ENCODE peak calls at places on chromosomes 11 and 22, in ten cellular contexts. One of them, this sample, is unnamed.

GRCh38 chr11:111049131-111049530 is 196.4 kb upstream of the POU2AF2 start:
- DNase-seq in stimulated activated CD4-positive, alpha-beta T cell treated with anti-CD3 and anti-CD28 coated beads, Interleukin-2, amount 100 ng/mL, for 48 hours: no peak
- DNase-seq in RWPE2: no peak
- DNase-seq in CD4-positive, alpha-beta memory T cell: no peak
- DNase-seq in omental fat pad: no peak
- DNase-seq in iPS-NIHi11: no peak
- DNase-seq in colonic mucosa: no peak
- DNase-seq in H1: no peak
- DNase-seq in activated CD4-positive, alpha-beta T cell treated with anti-CD3 and anti-CD28 coated beads, Interleukin-2, amount 50 U/mL, for 1 hour: no peak
- DNase-seq in GM23248: no peak
- DNase-seq in this sample: no peak

GRCh38 chr11:47179655-47179991 is 2.9 kb upstream of the ARFGAP2 start:
- DNase-seq in stimulated activated CD4-positive, alpha-beta T cell treated with anti-CD3 and anti-CD28 coated beads, Interleukin-2, amount 100 ng/mL, for 48 hours: no peak
- DNase-seq in RWPE2: no peak
- DNase-seq in CD4-positive, alpha-beta memory T cell: peak; percentile 21
- DNase-seq in omental fat pad: no peak
- DNase-seq in iPS-NIHi11: peak; percentile 51
- DNase-seq in colonic mucosa: no peak
- DNase-seq in H1: peak; percentile 65
- DNase-seq in activated CD4-positive, alpha-beta T cell treated with anti-CD3 and anti-CD28 coated beads, Interleukin-2, amount 50 U/mL, for 1 hour: peak; percentile 35
- DNase-seq in GM23248: peak; percentile 66
- DNase-seq in this sample: peak; percentile 64

GRCh38 chr11:129804012-129804411 is 11.6 kb upstream of the TMEM45B start:
- DNase-seq in stimulated activated CD4-positive, alpha-beta T cell treated with anti-CD3 and anti-CD28 coated beads, Interleukin-2, amount 100 ng/mL, for 48 hours: no peak
- DNase-seq in RWPE2: no peak
- DNase-seq in CD4-positive, alpha-beta memory T cell: peak; percentile 51
- DNase-seq in omental fat pad: no peak
- DNase-seq in iPS-NIHi11: no peak
- DNase-seq in colonic mucosa: no peak
- DNase-seq in H1: no peak
- DNase-seq in activated CD4-positive, alpha-beta T cell treated with anti-CD3 and anti-CD28 coated beads, Interleukin-2, amount 50 U/mL, for 1 hour: peak; percentile 17
- DNase-seq in GM23248: no peak
- DNase-seq in this sample: no peak

GRCh38 chr11:33083918-33084317 is 44.5 kb downstream of the TCP11L1 start:
- DNase-seq in stimulated activated CD4-positive, alpha-beta T cell treated with anti-CD3 and anti-CD28 coated beads, Interleukin-2, amount 100 ng/mL, for 48 hours: no peak
- DNase-seq in RWPE2: no peak
- DNase-seq in CD4-positive, alpha-beta memory T cell: no peak
- DNase-seq in omental fat pad: no peak
- DNase-seq in iPS-NIHi11: no peak
- DNase-seq in colonic mucosa: no peak
- DNase-seq in H1: no peak
- DNase-seq in activated CD4-positive, alpha-beta T cell treated with anti-CD3 and anti-CD28 coated beads, Interleukin-2, amount 50 U/mL, for 1 hour: no peak
- DNase-seq in GM23248: no peak
- DNase-seq in this sample: no peak

GRCh38 chr11:129141748-129142475 is 50.2 kb downstream of the ARHGAP32 start:
- DNase-seq in stimulated activated CD4-positive, alpha-beta T cell treated with anti-CD3 and anti-CD28 coated beads, Interleukin-2, amount 100 ng/mL, for 48 hours: no peak
- DNase-seq in RWPE2: no peak
- DNase-seq in CD4-positive, alpha-beta memory T cell: no peak
- DNase-seq in omental fat pad: no peak
- DNase-seq in iPS-NIHi11: no peak
- DNase-seq in colonic mucosa: no peak
- DNase-seq in H1: no peak
- DNase-seq in activated CD4-positive, alpha-beta T cell treated with anti-CD3 and anti-CD28 coated beads, Interleukin-2, amount 50 U/mL, for 1 hour: no peak
- DNase-seq in GM23248: peak; percentile 33
- DNase-seq in this sample: no peak

GRCh38 chr22:37197451-37198289 is 9.6 kb upstream of the C1QTNF6 start:
- DNase-seq in stimulated activated CD4-positive, alpha-beta T cell treated with anti-CD3 and anti-CD28 coated beads, Interleukin-2, amount 100 ng/mL, for 48 hours: no peak
- DNase-seq in RWPE2: peak; percentile 94
- DNase-seq in CD4-positive, alpha-beta memory T cell: no peak
- DNase-seq in omental fat pad: peak; percentile 40
- DNase-seq in iPS-NIHi11: no peak
- DNase-seq in colonic mucosa: peak; percentile 70
- DNase-seq in H1: no peak
- DNase-seq in activated CD4-positive, alpha-beta T cell treated with anti-CD3 and anti-CD28 coated beads, Interleukin-2, amount 50 U/mL, for 1 hour: no peak
- DNase-seq in GM23248: peak; percentile 89
- DNase-seq in this sample: peak; percentile 91

GRCh38 chr11:63906585-63906984 is 10.4 kb downstream of the RCOR2 start:
- DNase-seq in stimulated activated CD4-positive, alpha-beta T cell treated with anti-CD3 and anti-CD28 coated beads, Interleukin-2, amount 100 ng/mL, for 48 hours: peak; percentile 43
- DNase-seq in RWPE2: no peak
- DNase-seq in CD4-positive, alpha-beta memory T cell: peak; percentile 49
- DNase-seq in omental fat pad: no peak
- DNase-seq in iPS-NIHi11: peak; percentile 73
- DNase-seq in colonic mucosa: no peak
- DNase-seq in H1: peak; percentile 69
- DNase-seq in activated CD4-positive, alpha-beta T cell treated with anti-CD3 and anti-CD28 coated beads, Interleukin-2, amount 50 U/mL, for 1 hour: peak; percentile 64
- DNase-seq in GM23248: peak; percentile 46
- DNase-seq in this sample: peak; percentile 36

GRCh38 chr22:38266120-38266519 is 6.7 kb downstream of the TMEM184B start:
- DNase-seq in stimulated activated CD4-positive, alpha-beta T cell treated with anti-CD3 and anti-CD28 coated beads, Interleukin-2, amount 100 ng/mL, for 48 hours: no peak
- DNase-seq in RWPE2: no peak
- DNase-seq in CD4-positive, alpha-beta memory T cell: no peak
- DNase-seq in omental fat pad: no peak
- DNase-seq in iPS-NIHi11: no peak
- DNase-seq in colonic mucosa: no peak
- DNase-seq in H1: no peak
- DNase-seq in activated CD4-positive, alpha-beta T cell treated with anti-CD3 and anti-CD28 coated beads, Interleukin-2, amount 50 U/mL, for 1 hour: no peak
- DNase-seq in GM23248: no peak
- DNase-seq in this sample: no peak

GRCh38 chr11:8090756-8091155 is 9.7 kb downstream of the TUB start:
- DNase-seq in stimulated activated CD4-positive, alpha-beta T cell treated with anti-CD3 and anti-CD28 coated beads, Interleukin-2, amount 100 ng/mL, for 48 hours: peak; percentile 29
- DNase-seq in RWPE2: no peak
- DNase-seq in CD4-positive, alpha-beta memory T cell: no peak
- DNase-seq in omental fat pad: no peak
- DNase-seq in iPS-NIHi11: peak; percentile 73
- DNase-seq in colonic mucosa: no peak
- DNase-seq in H1: peak; percentile 90
- DNase-seq in activated CD4-positive, alpha-beta T cell treated with anti-CD3 and anti-CD28 coated beads, Interleukin-2, amount 50 U/mL, for 1 hour: peak; percentile 16
- DNase-seq in GM23248: peak; percentile 43
- DNase-seq in this sample: peak; percentile 51

GRCh38 chr11:57773026-57773598 is 11.5 kb downstream of the CTNND1 start:
- DNase-seq in stimulated activated CD4-positive, alpha-beta T cell treated with anti-CD3 and anti-CD28 coated beads, Interleukin-2, amount 100 ng/mL, for 48 hours: no peak
- DNase-seq in RWPE2: no peak
- DNase-seq in CD4-positive, alpha-beta memory T cell: no peak
- DNase-seq in omental fat pad: no peak
- DNase-seq in iPS-NIHi11: no peak
- DNase-seq in colonic mucosa: no peak
- DNase-seq in H1: no peak
- DNase-seq in activated CD4-positive, alpha-beta T cell treated with anti-CD3 and anti-CD28 coated beads, Interleukin-2, amount 50 U/mL, for 1 hour: no peak
- DNase-seq in GM23248: no peak
- DNase-seq in this sample: no peak

GRCh38 chr11:134560066-134560465 is 148.0 kb upstream of the B3GAT1 start:
- DNase-seq in stimulated activated CD4-positive, alpha-beta T cell treated with anti-CD3 and anti-CD28 coated beads, Interleukin-2, amount 100 ng/mL, for 48 hours: no peak
- DNase-seq in RWPE2: no peak
- DNase-seq in CD4-positive, alpha-beta memory T cell: no peak
- DNase-seq in omental fat pad: no peak
- DNase-seq in iPS-NIHi11: no peak
- DNase-seq in colonic mucosa: no peak
- DNase-seq in H1: no peak
- DNase-seq in activated CD4-positive, alpha-beta T cell treated with anti-CD3 and anti-CD28 coated beads, Interleukin-2, amount 50 U/mL, for 1 hour: no peak
- DNase-seq in GM23248: no peak
- DNase-seq in this sample: no peak

GRCh38 chr11:121643530-121644512 is 191.1 kb upstream of the SORL1-AS1 start:
- DNase-seq in stimulated activated CD4-positive, alpha-beta T cell treated with anti-CD3 and anti-CD28 coated beads, Interleukin-2, amount 100 ng/mL, for 48 hours: no peak
- DNase-seq in RWPE2: no peak
- DNase-seq in CD4-positive, alpha-beta memory T cell: no peak
- DNase-seq in omental fat pad: no peak
- DNase-seq in iPS-NIHi11: peak; percentile 22
- DNase-seq in colonic mucosa: no peak
- DNase-seq in H1: no peak
- DNase-seq in activated CD4-positive, alpha-beta T cell treated with anti-CD3 and anti-CD28 coated beads, Interleukin-2, amount 50 U/mL, for 1 hour: no peak
- DNase-seq in GM23248: no peak
- DNase-seq in this sample: no peak

GRCh38 chr22:29080061-29080975 is 7.5 kb downstream of the KREMEN1 start:
- DNase-seq in stimulated activated CD4-positive, alpha-beta T cell treated with anti-CD3 and anti-CD28 coated beads, Interleukin-2, amount 100 ng/mL, for 48 hours: no peak
- DNase-seq in RWPE2: no peak
- DNase-seq in CD4-positive, alpha-beta memory T cell: no peak
- DNase-seq in omental fat pad: no peak
- DNase-seq in iPS-NIHi11: no peak
- DNase-seq in colonic mucosa: no peak
- DNase-seq in H1: no peak
- DNase-seq in activated CD4-positive, alpha-beta T cell treated with anti-CD3 and anti-CD28 coated beads, Interleukin-2, amount 50 U/mL, for 1 hour: no peak
- DNase-seq in GM23248: peak; percentile 43
- DNase-seq in this sample: peak; percentile 47

GRCh38 chr11:23569547-23569946 is 709.3 kb upstream of the CCDC179 start:
- DNase-seq in stimulated activated CD4-positive, alpha-beta T cell treated with anti-CD3 and anti-CD28 coated beads, Interleukin-2, amount 100 ng/mL, for 48 hours: no peak
- DNase-seq in RWPE2: no peak
- DNase-seq in CD4-positive, alpha-beta memory T cell: no peak
- DNase-seq in omental fat pad: no peak
- DNase-seq in iPS-NIHi11: no peak
- DNase-seq in colonic mucosa: no peak
- DNase-seq in H1: no peak
- DNase-seq in activated CD4-positive, alpha-beta T cell treated with anti-CD3 and anti-CD28 coated beads, Interleukin-2, amount 50 U/mL, for 1 hour: no peak
- DNase-seq in GM23248: no peak
- DNase-seq in this sample: no peak

GRCh38 chr11:27626269-27626937 is 73.9 kb downstream of the BDNF start:
- DNase-seq in stimulated activated CD4-positive, alpha-beta T cell treated with anti-CD3 and anti-CD28 coated beads, Interleukin-2, amount 100 ng/mL, for 48 hours: no peak
- DNase-seq in RWPE2: no peak
- DNase-seq in CD4-positive, alpha-beta memory T cell: no peak
- DNase-seq in omental fat pad: no peak
- DNase-seq in iPS-NIHi11: no peak
- DNase-seq in colonic mucosa: no peak
- DNase-seq in H1: no peak
- DNase-seq in activated CD4-positive, alpha-beta T cell treated with anti-CD3 and anti-CD28 coated beads, Interleukin-2, amount 50 U/mL, for 1 hour: no peak
- DNase-seq in GM23248: no peak
- DNase-seq in this sample: no peak

GRCh38 chr22:39920134-39920743 is 19.4 kb downstream of the GRAP2 start:
- DNase-seq in stimulated activated CD4-positive, alpha-beta T cell treated with anti-CD3 and anti-CD28 coated beads, Interleukin-2, amount 100 ng/mL, for 48 hours: peak; percentile 58
- DNase-seq in RWPE2: no peak
- DNase-seq in CD4-positive, alpha-beta memory T cell: no peak
- DNase-seq in omental fat pad: no peak
- DNase-seq in iPS-NIHi11: no peak
- DNase-seq in colonic mucosa: no peak
- DNase-seq in H1: no peak
- DNase-seq in activated CD4-positive, alpha-beta T cell treated with anti-CD3 and anti-CD28 coated beads, Interleukin-2, amount 50 U/mL, for 1 hour: peak; percentile 51
- DNase-seq in GM23248: no peak
- DNase-seq in this sample: no peak

GRCh38 chr22:37351268-37351667 is 69.0 kb downstream of the CYTH4 start:
- DNase-seq in stimulated activated CD4-positive, alpha-beta T cell treated with anti-CD3 and anti-CD28 coated beads, Interleukin-2, amount 100 ng/mL, for 48 hours: no peak
- DNase-seq in RWPE2: no peak
- DNase-seq in CD4-positive, alpha-beta memory T cell: no peak
- DNase-seq in omental fat pad: no peak
- DNase-seq in iPS-NIHi11: no peak
- DNase-seq in colonic mucosa: no peak
- DNase-seq in H1: no peak
- DNase-seq in activated CD4-positive, alpha-beta T cell treated with anti-CD3 and anti-CD28 coated beads, Interleukin-2, amount 50 U/mL, for 1 hour: no peak
- DNase-seq in GM23248: no peak
- DNase-seq in this sample: no peak

GRCh38 chr11:113242767-113243397 is 71.5 kb upstream of the TTC12 start:
- DNase-seq in stimulated activated CD4-positive, alpha-beta T cell treated with anti-CD3 and anti-CD28 coated beads, Interleukin-2, amount 100 ng/mL, for 48 hours: no peak
- DNase-seq in RWPE2: no peak
- DNase-seq in CD4-positive, alpha-beta memory T cell: peak; percentile 41
- DNase-seq in omental fat pad: no peak
- DNase-seq in iPS-NIHi11: peak; percentile 28
- DNase-seq in colonic mucosa: no peak
- DNase-seq in H1: no peak
- DNase-seq in activated CD4-positive, alpha-beta T cell treated with anti-CD3 and anti-CD28 coated beads, Interleukin-2, amount 50 U/mL, for 1 hour: no peak
- DNase-seq in GM23248: peak; percentile 80
- DNase-seq in this sample: peak; percentile 55

GRCh38 chr11:39221739-39222138 is 2237.7 kb downstream of the LRRC4C start:
- DNase-seq in stimulated activated CD4-positive, alpha-beta T cell treated with anti-CD3 and anti-CD28 coated beads, Interleukin-2, amount 100 ng/mL, for 48 hours: no peak
- DNase-seq in RWPE2: no peak
- DNase-seq in CD4-positive, alpha-beta memory T cell: no peak
- DNase-seq in omental fat pad: no peak
- DNase-seq in iPS-NIHi11: no peak
- DNase-seq in colonic mucosa: no peak
- DNase-seq in H1: no peak
- DNase-seq in activated CD4-positive, alpha-beta T cell treated with anti-CD3 and anti-CD28 coated beads, Interleukin-2, amount 50 U/mL, for 1 hour: no peak
- DNase-seq in GM23248: no peak
- DNase-seq in this sample: no peak

GRCh38 chr11:70054020-70054419 is 24.1 kb upstream of the ANO1 start:
- DNase-seq in stimulated activated CD4-positive, alpha-beta T cell treated with anti-CD3 and anti-CD28 coated beads, Interleukin-2, amount 100 ng/mL, for 48 hours: no peak
- DNase-seq in RWPE2: no peak
- DNase-seq in CD4-positive, alpha-beta memory T cell: no peak
- DNase-seq in omental fat pad: no peak
- DNase-seq in iPS-NIHi11: no peak
- DNase-seq in colonic mucosa: no peak
- DNase-seq in H1: peak; percentile 27
- DNase-seq in activated CD4-positive, alpha-beta T cell treated with anti-CD3 and anti-CD28 coated beads, Interleukin-2, amount 50 U/mL, for 1 hour: no peak
- DNase-seq in GM23248: no peak
- DNase-seq in this sample: no peak

GRCh38 chr11:827146-827860 is 416 bp upstream of the CRACR2B start:
- DNase-seq in stimulated activated CD4-positive, alpha-beta T cell treated with anti-CD3 and anti-CD28 coated beads, Interleukin-2, amount 100 ng/mL, for 48 hours: no peak
- DNase-seq in RWPE2: no peak
- DNase-seq in CD4-positive, alpha-beta memory T cell: no peak
- DNase-seq in omental fat pad: no peak
- DNase-seq in iPS-NIHi11: no peak
- DNase-seq in colonic mucosa: peak; percentile 64
- DNase-seq in H1: peak; percentile 91
- DNase-seq in activated CD4-positive, alpha-beta T cell treated with anti-CD3 and anti-CD28 coated beads, Interleukin-2, amount 50 U/mL, for 1 hour: no peak
- DNase-seq in GM23248: no peak
- DNase-seq in this sample: no peak

GRCh38 chr11:116847612-116848011 is 10.2 kb upstream of the APOA1 start:
- DNase-seq in stimulated activated CD4-positive, alpha-beta T cell treated with anti-CD3 and anti-CD28 coated beads, Interleukin-2, amount 100 ng/mL, for 48 hours: no peak
- DNase-seq in RWPE2: no peak
- DNase-seq in CD4-positive, alpha-beta memory T cell: no peak
- DNase-seq in omental fat pad: no peak
- DNase-seq in iPS-NIHi11: no peak
- DNase-seq in colonic mucosa: no peak
- DNase-seq in H1: no peak
- DNase-seq in activated CD4-positive, alpha-beta T cell treated with anti-CD3 and anti-CD28 coated beads, Interleukin-2, amount 50 U/mL, for 1 hour: no peak
- DNase-seq in GM23248: no peak
- DNase-seq in this sample: no peak

GRCh38 chr11:60633645-60634044 is 65.8 kb upstream of the MS4A8 start:
- DNase-seq in stimulated activated CD4-positive, alpha-beta T cell treated with anti-CD3 and anti-CD28 coated beads, Interleukin-2, amount 100 ng/mL, for 48 hours: no peak
- DNase-seq in RWPE2: no peak
- DNase-seq in CD4-positive, alpha-beta memory T cell: no peak
- DNase-seq in omental fat pad: no peak
- DNase-seq in iPS-NIHi11: no peak
- DNase-seq in colonic mucosa: no peak
- DNase-seq in H1: no peak
- DNase-seq in activated CD4-positive, alpha-beta T cell treated with anti-CD3 and anti-CD28 coated beads, Interleukin-2, amount 50 U/mL, for 1 hour: no peak
- DNase-seq in GM23248: no peak
- DNase-seq in this sample: no peak

GRCh38 chr22:26330971-26331625 is 98.0 kb upstream of the ASPHD2 start:
- DNase-seq in stimulated activated CD4-positive, alpha-beta T cell treated with anti-CD3 and anti-CD28 coated beads, Interleukin-2, amount 100 ng/mL, for 48 hours: peak; percentile 54
- DNase-seq in RWPE2: no peak
- DNase-seq in CD4-positive, alpha-beta memory T cell: peak; percentile 35
- DNase-seq in omental fat pad: no peak
- DNase-seq in iPS-NIHi11: peak; percentile 93
- DNase-seq in colonic mucosa: peak; percentile 75
- DNase-seq in H1: peak; percentile 86
- DNase-seq in activated CD4-positive, alpha-beta T cell treated with anti-CD3 and anti-CD28 coated beads, Interleukin-2, amount 50 U/mL, for 1 hour: peak; percentile 50
- DNase-seq in GM23248: peak; percentile 60
- DNase-seq in this sample: peak; percentile 58

GRCh38 chr11:31449040-31449439 is 60.4 kb downstream of the IMMP1L start:
- DNase-seq in stimulated activated CD4-positive, alpha-beta T cell treated with anti-CD3 and anti-CD28 coated beads, Interleukin-2, amount 100 ng/mL, for 48 hours: no peak
- DNase-seq in RWPE2: no peak
- DNase-seq in CD4-positive, alpha-beta memory T cell: no peak
- DNase-seq in omental fat pad: no peak
- DNase-seq in iPS-NIHi11: no peak
- DNase-seq in colonic mucosa: no peak
- DNase-seq in H1: no peak
- DNase-seq in activated CD4-positive, alpha-beta T cell treated with anti-CD3 and anti-CD28 coated beads, Interleukin-2, amount 50 U/mL, for 1 hour: no peak
- DNase-seq in GM23248: no peak
- DNase-seq in this sample: no peak

GRCh38 chr22:26942301-26942927 is 285.0 kb downstream of the MIAT start:
- DNase-seq in stimulated activated CD4-positive, alpha-beta T cell treated with anti-CD3 and anti-CD28 coated beads, Interleukin-2, amount 100 ng/mL, for 48 hours: no peak
- DNase-seq in RWPE2: no peak
- DNase-seq in CD4-positive, alpha-beta memory T cell: no peak
- DNase-seq in omental fat pad: no peak
- DNase-seq in iPS-NIHi11: no peak
- DNase-seq in colonic mucosa: no peak
- DNase-seq in H1: no peak
- DNase-seq in activated CD4-positive, alpha-beta T cell treated with anti-CD3 and anti-CD28 coated beads, Interleukin-2, amount 50 U/mL, for 1 hour: no peak
- DNase-seq in GM23248: no peak
- DNase-seq in this sample: no peak

GRCh38 chr11:83193315-83194283 is at the start of gene ANKRD42:
- DNase-seq in stimulated activated CD4-positive, alpha-beta T cell treated with anti-CD3 and anti-CD28 coated beads, Interleukin-2, amount 100 ng/mL, for 48 hours: peak; percentile 74
- DNase-seq in RWPE2: peak; percentile 96
- DNase-seq in CD4-positive, alpha-beta memory T cell: peak; percentile 90
- DNase-seq in omental fat pad: peak; percentile 76
- DNase-seq in iPS-NIHi11: peak; percentile 96
- DNase-seq in colonic mucosa: peak; percentile 95
- DNase-seq in H1: peak; percentile 87
- DNase-seq in activated CD4-positive, alpha-beta T cell treated with anti-CD3 and anti-CD28 coated beads, Interleukin-2, amount 50 U/mL, for 1 hour: peak; percentile 75
- DNase-seq in GM23248: peak; percentile 100
- DNase-seq in this sample: peak; percentile 97